ENCODE peak calls at places on chromosomes 3 and 15, in seven cellular contexts. Y is stimulated activated CD4-positive, alpha-beta T cell treated with anti-CD3 and anti-CD28 coated beads, Interleukin-1b, Interleukin-23, amount 100 ng/mL, for 4 hours; P is WERI-Rb-1; F is stimulated activated CD8-positive, alpha-beta memory T cell treated with anti-CD3 and anti-CD28 coated beads, Interleukin-2, amount 100 ng/mL, for 1 hour; E is Peyer's patch; R is breast epithelium; O is A549. D is an unnamed sample.

GRCh38 chr15:26736502-26737248 is 36.2 kb downstream of the GABRB3 start:
- DNase-seq in Y (no peak), P (no peak), F (no peak), E (no peak), R (no peak), O (no peak), D (no peak)

GRCh38 chr3:112782481-112782880 is 64.2 kb downstream of the CD200R1L start:
- DNase-seq in Y (no peak), P (no peak), F (no peak), E (no peak), R (no peak), O (no peak), D (no peak)

GRCh38 chr3:160921020-160921635 is 165.1 kb downstream of the PPM1L start:
- DNase-seq in Y (no peak), P (peak; percentile 25), F (no peak), E (no peak), R (no peak), O (peak; percentile 46), D (no peak)

GRCh38 chr3:15345608-15346137 is 13.3 kb upstream of the SH3BP5 start:
- DNase-seq in Y (no peak), P (no peak), F (no peak), E (peak; percentile 75), R (no peak), O (no peak), D (no peak)

GRCh38 chr15:40282870-40283614 is at the start of gene ANKRD63:
- DNase-seq in Y (no peak), P (peak; percentile 49), F (no peak), E (no peak), R (no peak), O (no peak), D (no peak)

GRCh38 chr3:189813652-189814245 is 182.6 kb downstream of the TP63 start:
- DNase-seq in Y (no peak), P (no peak), F (no peak), E (no peak), R (no peak), O (no peak), D (no peak)

GRCh38 chr3:32820430-32820829 is 2.6 kb downstream of the TRIM71 start:
- DNase-seq in Y (no peak), P (no peak), F (no peak), E (no peak), R (no peak), O (no peak), D (no peak)

GRCh38 chr3:132088291-132088690 is 53.5 kb upstream of the CPNE4 start:
- DNase-seq in Y (no peak), P (no peak), F (no peak), E (no peak), R (no peak), O (no peak), D (no peak)

GRCh38 chr3:46629571-46630517 is 17.5 kb downstream of the FAM240A start:
- DNase-seq in Y (peak; percentile 61), P (peak; percentile 70), F (peak; percentile 61), E (peak; percentile 90), R (peak; percentile 73), O (peak; percentile 70), D (peak; percentile 95)

GRCh38 chr3:64578384-64578783 is 109.4 kb downstream of the ADAMTS9 start:
- DNase-seq in Y (no peak), P (no peak), F (no peak), E (no peak), R (no peak), O (no peak), D (no peak)

GRCh38 chr15:101664303-101664913 is 12.2 kb upstream of the TM2D3 start:
- DNase-seq in Y (no peak), P (peak; percentile 40), F (no peak), E (no peak), R (no peak), O (peak; percentile 54), D (no peak)

GRCh38 chr3:143970773-143971366 is 753 bp upstream of the DIPK2A start:
- DNase-seq in Y (peak; percentile 28), P (peak; percentile 60), F (peak; percentile 20), E (peak; percentile 65), R (peak; percentile 56), O (no peak), D (peak; percentile 35)

GRCh38 chr15:89621547-89621946 is 33.7 kb downstream of the KIF7 start:
- DNase-seq in Y (no peak), P (no peak), F (no peak), E (no peak), R (no peak), O (no peak), D (no peak)

GRCh38 chr3:132629928-132630327 is 29.7 kb downstream of the ACAD11 start:
- DNase-seq in Y (no peak), P (no peak), F (no peak), E (no peak), R (no peak), O (no peak), D (no peak)

GRCh38 chr3:169861871-169862270 is 7.9 kb downstream of the LRRC31 start:
- DNase-seq in Y (no peak), P (no peak), F (no peak), E (no peak), R (no peak), O (no peak), D (no peak)

GRCh38 chr3:156576887-156577427 is 22.0 kb upstream of the SSR3 start:
- DNase-seq in Y (no peak), P (no peak), F (no peak), E (no peak), R (no peak), O (peak; percentile 10), D (no peak)

GRCh38 chr3:194176274-194176991 is 40.5 kb downstream of the HES1 start:
- DNase-seq in Y (no peak), P (peak; percentile 16), F (no peak), E (no peak), R (no peak), O (no peak), D (no peak)

GRCh38 chr3:194884649-194885315 is 199.1 kb downstream of the FAM43A start:
- DNase-seq in Y (no peak), P (no peak), F (no peak), E (no peak), R (no peak), O (no peak), D (no peak)

GRCh38 chr15:57213783-57214366 is 162.4 kb upstream of the CGNL1 start:
- DNase-seq in Y (no peak), P (no peak), F (no peak), E (no peak), R (no peak), O (peak; percentile 51), D (no peak)

GRCh38 chr15:99241752-99242151 is 7.6 kb downstream of the TTC23 start:
- DNase-seq in Y (no peak), P (no peak), F (no peak), E (no peak), R (no peak), O (no peak), D (no peak)

GRCh38 chr3:154244644-154245043 is 79.6 kb downstream of the DHX36 start:
- DNase-seq in Y (no peak), P (no peak), F (no peak), E (no peak), R (no peak), O (no peak), D (no peak)

GRCh38 chr15:41017051-41017735 is 63.9 kb downstream of the CHAC1 start:
- DNase-seq in Y (no peak), P (no peak), F (no peak), E (no peak), R (no peak), O (no peak), D (no peak)

GRCh38 chr3:185455860-185456259 is 43.0 kb downstream of the TMEM41A start:
- DNase-seq in Y (no peak), P (no peak), F (no peak), E (no peak), R (no peak), O (no peak), D (no peak)

GRCh38 chr15:38325290-38325990 is 72.8 kb downstream of the SPRED1 start:
- DNase-seq in Y (no peak), P (no peak), F (no peak), E (no peak), R (no peak), O (no peak), D (peak; percentile 18)

GRCh38 chr3:57597973-57598351 is 818 bp upstream of the ARF4 start:
- DNase-seq in Y (no peak), P (no peak), F (no peak), E (peak; percentile 70), R (no peak), O (no peak), D (no peak)

GRCh38 chr15:48696627-48697312 is 51.3 kb upstream of the FBN1 start:
- DNase-seq in Y (no peak), P (peak; percentile 32), F (no peak), E (no peak), R (no peak), O (no peak), D (no peak)

GRCh38 chr15:62495670-62496328 is 330.7 kb upstream of the C2CD4B start:
- DNase-seq in Y (no peak), P (peak; percentile 54), F (no peak), E (peak; percentile 50), R (no peak), O (no peak), D (no peak)